ENCODE peak calls at places on chromosomes 5 and 9, in six cellular contexts. G is IMR-90, U is Peyer's patch, M is adrenal gland, Q is HCT116, X is tibial nerve. I is an unnamed sample.

GRCh38 chr5:27144456-27144855 is 106.1 kb upstream of the CDH9 start:
- DNase-seq in G (no peak), X (no peak), M (no peak), Q (no peak), U (no peak), I (no peak)

GRCh38 chr5:55601209-55601618 is 66.5 kb upstream of the PLPP1 start:
- DNase-seq in M (peak; percentile 76), G (peak; percentile 61), Q (no peak), X (peak; percentile 79), U (no peak), I (peak; percentile 82)

GRCh38 chr5:146238973-146239372 is 35.6 kb downstream of the RBM27 start:
- DNase-seq in X (no peak), U (no peak), Q (no peak), G (no peak), M (no peak), I (no peak)

GRCh38 chr5:141199359-141200235 is at the start of gene PCDHB11:
- DNase-seq in U (no peak), Q (no peak), G (no peak), M (no peak), X (no peak), I (no peak)

GRCh38 chr5:84430863-84431663 is 46.4 kb upstream of the EDIL3 start:
- DNase-seq in G (peak; percentile 12), M (no peak), U (no peak), Q (no peak), X (no peak), I (no peak)

GRCh38 chr9:132732326-132732725 is 62.1 kb downstream of the GTF3C4 start:
- DNase-seq in U (no peak), M (no peak), Q (no peak), G (no peak), X (no peak), I (no peak)

GRCh38 chr9:86099695-86100364 is 472 bp upstream of the GOLM1 start:
- DNase-seq in U (no peak), G (peak; percentile 57), M (peak; percentile 45), Q (peak; percentile 57), X (peak; percentile 34), I (no peak)

GRCh38 chr5:8952147-8952546 is 593.7 kb downstream of the SEMA5A start:
- DNase-seq in Q (no peak), U (no peak), G (no peak), X (no peak), M (no peak), I (no peak)

GRCh38 chr5:75710630-75711029 is 6.6 kb downstream of the POC5 start:
- DNase-seq in U (no peak), M (no peak), G (no peak), Q (no peak), X (no peak), I (no peak)

GRCh38 chr5:151252762-151253603 is at the start of gene GM2A:
- DNase-seq in U (peak; percentile 99), M (peak; percentile 100), Q (peak; percentile 99), X (peak; percentile 98), G (peak; percentile 99), I (peak; percentile 100)
- TF ChIP-seq POLR2A in U (peak; percentile 76), M (peak; percentile 99), Q (peak; percentile 39), X (peak; percentile 83), G (peak; percentile 30), I (peak; percentile 68)

DNA sequence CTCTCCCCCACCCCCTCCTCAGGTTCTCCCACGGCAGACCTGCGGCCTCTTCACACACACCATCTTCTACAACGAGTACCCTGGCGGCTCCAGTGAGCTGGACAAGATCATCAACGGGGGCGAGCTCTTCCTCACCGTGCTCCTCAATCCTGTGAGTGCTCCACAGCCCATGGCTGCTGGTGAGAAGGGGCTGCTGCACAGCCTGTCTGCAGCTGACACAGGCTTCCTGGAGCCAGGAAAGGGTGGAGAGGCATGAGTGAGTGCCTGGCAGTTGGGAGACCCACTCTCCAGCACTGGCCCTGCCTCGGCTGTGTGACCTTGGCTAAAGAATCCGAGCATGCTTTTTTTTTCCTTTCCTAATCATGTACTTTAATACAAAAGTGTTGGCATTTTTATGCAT is 31.3 kb downstream of the NDST1 start:
- DNase-seq in M (no peak), U (no peak), X (no peak), G (no peak), Q (no peak), I (no peak)
- H3K27ac ChIP-seq in M (peak overlapping the region; percentile 77), U (no peak overlapping the region), X (peak overlapping the region; percentile 23), G (no peak overlapping the region), Q (no peak overlapping the region), I (no peak overlapping the region)

DNA sequence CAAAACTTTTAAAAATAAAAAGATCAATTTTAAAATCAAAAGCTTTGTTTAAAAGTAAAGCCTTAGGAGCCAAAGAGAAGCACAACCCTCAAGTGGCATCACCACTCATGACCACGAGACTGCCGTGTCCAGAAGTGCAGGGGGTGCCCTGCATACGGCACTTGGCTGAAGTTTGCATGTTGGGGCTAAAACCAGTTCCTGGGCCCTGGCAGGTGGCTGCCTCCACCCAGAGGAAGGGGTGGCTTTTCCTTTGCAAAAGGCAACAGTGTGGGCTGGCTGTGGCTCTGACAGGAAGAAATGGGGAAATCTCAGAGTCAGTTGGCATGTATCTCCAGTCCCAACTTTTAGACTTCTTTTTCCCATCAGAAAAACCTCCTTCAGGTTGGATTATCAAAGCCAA is 15.2 kb downstream of the TRMO start:
- DNase-seq in M (no peak), Q (no peak), U (peak; percentile 43), G (no peak), X (no peak), I (no peak)
- H3K36me3 ChIP-seq in M (peaks cover 37% of the 10 kb centered on the region), Q (peaks cover 10% of the 10 kb centered on the region), U (no peaks in the 10 kb centered on the region), G (peaks cover 19% of the 10 kb centered on the region), X (no peaks in the 10 kb centered on the region), I (peaks cover 31% of the 10 kb centered on the region)

DNA sequence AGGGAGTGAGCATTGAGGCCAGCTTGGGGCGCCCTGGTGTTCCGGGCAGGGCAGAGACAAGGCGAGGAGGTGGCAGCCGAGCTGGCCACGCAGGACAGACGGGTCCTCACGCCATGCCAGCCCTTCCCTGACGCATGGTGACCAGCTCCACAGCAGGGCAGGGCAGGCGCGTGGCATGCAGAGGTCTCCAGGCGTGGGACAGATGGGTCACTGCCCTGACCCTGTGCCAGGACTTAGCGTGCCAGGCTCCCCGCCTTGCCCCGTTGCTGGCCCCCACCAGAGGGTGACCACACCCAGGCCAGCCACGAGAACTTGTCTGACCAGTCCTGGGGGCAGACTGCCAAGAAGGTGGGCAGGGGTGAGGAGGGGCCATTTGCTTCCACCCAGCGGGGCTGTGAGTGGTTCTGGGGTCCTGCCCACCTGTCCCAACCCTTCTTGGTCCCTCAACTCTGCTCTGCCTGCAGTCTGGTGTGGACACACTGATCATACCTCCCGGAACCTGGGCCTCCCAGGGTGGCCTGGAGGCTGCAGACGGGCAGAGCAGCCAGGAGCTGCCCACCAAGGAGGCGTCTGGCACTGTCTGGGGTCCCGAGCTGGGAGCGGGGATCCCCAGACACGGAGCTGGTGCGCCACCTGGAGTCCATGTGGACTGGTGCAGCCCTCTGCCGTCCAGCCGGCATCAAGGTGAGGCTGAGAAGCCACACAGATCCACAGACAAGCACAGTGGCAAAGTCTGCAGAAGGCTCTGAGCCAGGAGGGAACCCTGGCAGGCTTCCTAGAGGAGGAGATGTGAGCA is at the start of gene RNF224:
- DNase-seq in Q (peak; percentile 71), X (peak; percentile 61), M (peak; percentile 78), U (peak; percentile 75), G (peak; percentile 65), I (peak; percentile 59)
- TF ChIP-seq POLR2A in Q (no peak), X (no peak), M (no peak), U (no peak), G (peak; percentile 37), I (no peak)

I was measured in gastrocnemius medialis.